ENCODE peak calls at places on chromosomes 7 and 10, in five cellular contexts. I is progenitor cell of endocrine pancreas, M is H9, U is astrocyte of the spinal cord, B is right atrium auricular region. P is an unnamed sample.

GRCh38 chr10:52351911-52352310 is 37.8 kb downstream of the DKK1 start:
- DNase-seq in I (no peak), M (no peak), B (no peak), U (no peak), P (no peak)

GRCh38 chr7:1947586-1948217 is 277.6 kb downstream of the ELFN1 start:
- DNase-seq in B (no peak), U (no peak), M (no peak), I (no peak), P (no peak)

GRCh38 chr10:110841767-110842267 is 29.9 kb upstream of the PDCD4 start:
- DNase-seq in M (no peak), I (no peak), B (no peak), U (no peak), P (no peak)

GRCh38 chr10:119303886-119304285 is 96.5 kb downstream of the GRK5 start:
- DNase-seq in M (no peak), U (no peak), I (no peak), B (no peak), P (no peak)

GRCh38 chr7:70016044-70016770 is 417.9 kb downstream of the AUTS2 start:
- DNase-seq in M (no peak), I (no peak), U (peak; percentile 42), B (no peak), P (no peak)

GRCh38 chr7:10888861-10889260 is 84.8 kb upstream of the PHF14 start:
- DNase-seq in U (no peak), I (no peak), B (no peak), M (no peak), P (no peak)

GRCh38 chr10:114821915-114822770 is 563 bp downstream of the FHIP2A start:
- DNase-seq in U (peak; percentile 62), M (peak; percentile 41), B (no peak), I (peak; percentile 15), P (peak; percentile 86)

GRCh38 chr10:119427263-119427864 is 115.2 kb downstream of the RGS10 start:
- DNase-seq in I (no peak), M (no peak), B (no peak), U (no peak), P (no peak)

GRCh38 chr7:18370689-18371088 is 124.9 kb upstream of the HDAC9 start:
- DNase-seq in M (no peak), I (no peak), U (no peak), B (no peak), P (no peak)

GRCh38 chr10:21888959-21889358 is 114.6 kb downstream of the DNAJC1 start:
- DNase-seq in I (no peak), B (no peak), M (no peak), U (no peak), P (no peak)

GRCh38 chr10:124165311-124165710 is 71.9 kb upstream of the CHST15 start:
- DNase-seq in U (no peak), I (no peak), M (no peak), B (no peak), P (no peak)

GRCh38 chr7:137943132-137943551 is 58.7 kb downstream of the CREB3L2 start:
- DNase-seq in I (no peak), M (no peak), B (peak; percentile 76), U (peak; percentile 96), P (no peak)

GRCh38 chr7:46368871-46369270 is 447.8 kb upstream of the IGFBP3 start:
- DNase-seq in M (no peak), B (no peak), U (no peak), I (no peak), P (no peak)

GRCh38 chr10:49382826-49383225 is 13.1 kb downstream of the DRGX start:
- DNase-seq in B (peak; percentile 48), M (no peak), U (no peak), I (no peak), P (peak; percentile 66)

GRCh38 chr10:49381111-49381900 is 14.6 kb downstream of the DRGX start:
- DNase-seq in I (no peak), M (no peak), U (no peak), B (peak; percentile 34), P (peak; percentile 80)

GRCh38 chr10:49377256-49377655 is 18.6 kb downstream of the DRGX start:
- DNase-seq in I (no peak), U (no peak), B (peak; percentile 32), M (no peak), P (peak; percentile 67)

GRCh38 chr10:49382226-49382625 is 13.7 kb downstream of the DRGX start:
- DNase-seq in I (no peak), U (no peak), B (no peak), M (no peak), P (peak; percentile 62)

GRCh38 chr10:49379596-49380410 is 16.1 kb downstream of the DRGX start:
- DNase-seq in I (no peak), M (peak; percentile 55), B (no peak), U (no peak), P (peak; percentile 69)
- TF ChIP-seq CTCF in I (peak; percentile 32), M (peak; percentile 49), B (peak; percentile 9), U (peak; percentile 30), P (no peak)

GRCh38 chr10:104640339-104641149 is 546 bp upstream of the SORCS3 start:
- DNase-seq in I (no peak), U (peak; percentile 14), B (no peak), M (no peak), P (no peak)
- TF ChIP-seq CTCF in I (peak; percentile 41), U (no peak), B (no peak), M (no peak), P (no peak)

GRCh38 chr7:101035941-101036340 is 16.1 kb downstream of the MUC17 start:
- DNase-seq in B (no peak), U (no peak), M (no peak), I (no peak), P (no peak)

GRCh38 chr7:101031082-101031481 is 11.2 kb downstream of the MUC17 start:
- DNase-seq in M (peak; percentile 74), I (no peak), B (no peak), U (no peak), P (no peak)
- TF ChIP-seq CTCF in M (peak; percentile 62), I (no peak), B (no peak), U (no peak), P (no peak)

DNA sequence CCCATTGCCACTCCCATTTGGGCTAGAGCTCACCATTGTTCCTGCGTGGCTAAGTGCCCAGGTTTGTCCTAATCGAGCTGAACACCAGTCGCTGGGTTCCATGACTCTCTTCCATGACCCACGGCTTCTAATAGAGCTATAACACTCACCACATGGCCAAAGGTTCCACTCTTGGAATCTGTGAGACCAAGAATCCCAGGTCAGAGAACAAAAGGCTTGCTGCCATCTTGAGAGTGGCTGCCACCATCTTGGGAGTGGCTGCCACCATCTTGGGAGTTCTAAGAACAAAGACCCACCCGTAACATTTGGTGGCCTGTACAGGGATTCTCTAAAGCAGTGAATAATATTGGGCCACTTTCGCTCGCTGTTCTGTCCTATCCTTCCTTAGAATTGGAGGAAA is 37.0 kb downstream of the AKR1B15 start:
- DNase-seq in B (no peak), I (no peak), U (no peak), M (no peak), P (no peak)
- TF ChIP-seq CTCF in B (no peak), I (no peak), U (no peak), M (no peak), P (no peak)

DNA sequence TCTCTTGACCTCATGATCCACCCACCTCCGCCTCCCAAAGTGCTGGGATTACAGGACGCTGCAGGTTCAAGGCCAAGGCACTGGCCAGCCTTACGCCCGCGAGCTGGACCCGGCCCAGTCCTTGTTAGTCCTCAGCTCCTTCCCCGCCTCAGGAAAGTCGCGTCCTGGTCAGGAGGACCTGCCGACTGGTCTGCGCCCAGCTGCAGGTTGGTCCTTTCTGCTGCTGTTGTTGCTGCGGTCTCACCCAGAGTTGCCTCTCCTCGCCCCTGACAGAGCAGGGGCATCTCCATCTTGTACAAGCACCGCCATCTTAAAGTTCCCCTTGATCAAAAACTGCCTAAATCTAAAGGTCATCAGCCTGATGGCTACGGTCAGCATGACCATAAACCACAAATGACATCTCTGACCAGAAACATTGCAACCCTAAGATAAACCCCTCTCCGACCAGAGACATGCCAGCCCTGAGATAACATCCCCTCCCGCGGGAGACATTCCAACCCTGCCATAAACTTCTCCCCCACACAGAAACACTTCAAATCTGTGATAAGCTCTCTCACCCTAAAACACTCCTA is 13.9 kb upstream of the BMS1 start:
- DNase-seq in M (no peak), U (no peak), B (no peak), I (no peak), P (no peak)
- TF ChIP-seq CTCF in M (no peak), U (no peak), B (no peak), I (no peak), P (no peak)

GRCh38 chr7:158705234-158705890 is 758 bp upstream of the NCAPG2 start:
- DNase-seq in M (no peak), I (no peak), B (no peak), U (no peak), P (no peak)

GRCh38 chr7:158707610-158708009 is 3.0 kb upstream of the NCAPG2 start:
- DNase-seq in M (no peak), U (no peak), B (no peak), I (no peak), P (no peak)

GRCh38 chr7:158704524-158705233 is at the start of gene NCAPG2:
- DNase-seq in M (peak; percentile 97), U (peak; percentile 98), B (peak; percentile 96), I (peak; percentile 97), P (peak; percentile 100)

GRCh38 chr7:158706710-158707590 is 2.3 kb upstream of the NCAPG2 start:
- DNase-seq in M (no peak), U (no peak), B (no peak), I (no peak), P (peak; percentile 81)

GRCh38 chr7:158706273-158706704 is 1.7 kb upstream of the NCAPG2 start:
- DNase-seq in U (no peak), M (no peak), I (no peak), B (no peak), P (no peak)
- TF ChIP-seq CTCF in U (no peak), M (no peak), I (no peak), B (no peak), P (no peak)

P was measured in osteocyte.